ENCODE peak calls at places on chromosomes 4 and X, in six cellular contexts. Y is neuronal stem cell, R is H9, M is mesenchymal stem cell, K is trophoblast cell, C is H1. O is an unnamed sample.

GRCh38 chr4:74772783-74773182 is 21.5 kb downstream of the BTC start:
- DNase-seq in Y (no peak), R (peak), M (no peak), K (no peak), C (no peak), O (no peak)

GRCh38 chr4:41455215-41455614 is 82.7 kb upstream of the LIMCH1 start:
- DNase-seq in Y (no peak), R (peak), M (no peak), K (peak), C (no peak), O (no peak)

GRCh38 chrX:151999813-152000212 is 25.3 kb upstream of the GABRE start:
- DNase-seq in Y (no peak), R (no peak), M (no peak), K (no peak), C (no peak), O (no peak)

GRCh38 chr4:186820371-186820990 is 96.8 kb upstream of the FAT1 start:
- DNase-seq in Y (no peak), R (no peak), M (peak), K (no peak), C (no peak), O (peak)

GRCh38 chrX:101485212-101486064 is at the start of gene ARMCX4:
- DNase-seq in Y (peak), R (peak), M (peak), K (no peak), C (peak), O (peak)

GRCh38 chr4:2042207-2042946 is 16.8 kb upstream of the NAT8L start:
- DNase-seq in Y (no peak), R (peak), M (peak), K (peak), C (peak), O (no peak)

GRCh38 chrX:41085883-41086626 is 810 bp downstream of the USP9X start:
- DNase-seq in Y (no peak), R (no peak), M (peak), K (peak), C (peak), O (peak)

GRCh38 chr4:99131378-99131777 is 12.7 kb downstream of the ADH4 start:
- DNase-seq in Y (no peak), R (no peak), M (no peak), K (no peak), C (no peak), O (no peak)

GRCh38 chr4:47839259-47839658 is 1.4 kb upstream of the CORIN start:
- DNase-seq in Y (no peak), R (no peak), M (peak), K (peak), C (no peak), O (peak)

GRCh38 chr4:176441594-176441993 is 121.8 kb downstream of the SPCS3 start:
- DNase-seq in Y (no peak), R (no peak), M (no peak), K (no peak), C (no peak), O (no peak)
- H3K14ac ChIP-seq in Y (no peak), R (no peak), M (no peak), K (no peak), C (no peak), O (no peak)

DNA sequence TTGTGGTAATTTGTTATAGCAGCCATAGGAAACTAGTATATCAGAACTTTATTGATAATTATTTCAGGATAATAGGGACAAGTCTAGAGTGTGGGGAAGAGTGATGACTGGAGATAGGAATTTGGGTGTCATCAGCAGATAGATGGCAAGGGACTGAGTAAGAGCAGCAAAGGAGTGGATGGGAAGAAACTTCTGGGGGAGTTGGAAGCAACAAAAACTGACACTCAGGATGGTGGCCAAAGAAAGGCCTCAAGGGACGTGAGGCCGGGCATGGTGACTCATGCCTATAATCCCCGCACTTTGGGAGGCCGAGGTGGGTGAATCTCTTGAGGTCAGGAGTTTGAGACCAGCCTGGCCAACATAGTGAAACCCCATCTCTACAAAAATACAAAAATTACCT is 9.1 kb upstream of the SLC25A5 start:
- DNase-seq in Y (no peak), R (no peak), M (no peak), K (no peak), C (no peak), O (peak)
- H3K14ac ChIP-seq in Y (no peak), R (no peak), M (no peak), K (no peak), C (no peak), O (no peak)

GRCh38 chr4:145639281-145639680 is 20.1 kb downstream of the MMAA start:
- DNase-seq in Y (no peak), R (no peak), M (no peak), K (no peak), C (no peak), O (no peak)
- H3K14ac ChIP-seq in Y (no peak), R (no peak), M (no peak), K (no peak), C (no peak), O (no peak)

GRCh38 chr4:7764466-7764865 is 175.2 kb downstream of the AFAP1 start:
- DNase-seq in Y (no peak), R (no peak), M (no peak), K (no peak), C (no peak), O (no peak)
- H3K14ac ChIP-seq in Y (no peak), R (no peak), M (no peak), K (no peak), C (no peak), O (no peak)

GRCh38 chr4:6535706-6536105 is 39.3 kb upstream of the MAN2B2 start:
- DNase-seq in Y (no peak), R (no peak), M (no peak), K (no peak), C (no peak), O (no peak)
- H3K14ac ChIP-seq in Y (no peak), R (no peak), M (no peak), K (no peak), C (no peak), O (no peak)

O was measured in IMR-90.